ENCODE peak calls at places on chromosomes 1 and 21, in ten cellular contexts. H, X, N, Y, B, J, K, A, Z and P are unnamed samples.

GRCh38 chr1:32052887-32053286 is 19.9 kb upstream of the TMEM39B start:
- DNase-seq in H (no peak), X (no peak), N (no peak), Y (no peak), B (no peak), J (no peak), K (no peak), A (no peak), Z (no peak), P (no peak)

GRCh38 chr1:154598871-154599635 is 8.9 kb downstream of the ADAR start:
- DNase-seq in H (no peak), X (no peak), N (no peak), Y (no peak), B (no peak), J (no peak), K (no peak), A (no peak), Z (no peak), P (no peak)

GRCh38 chr1:30618335-30618747 is 105.0 kb downstream of the MATN1 start:
- DNase-seq in H (no peak), X (no peak), N (no peak), Y (no peak), B (no peak), J (no peak), K (no peak), A (no peak), Z (no peak), P (no peak)

GRCh38 chr21:15722591-15723324 is 7.0 kb upstream of the USP25 start:
- DNase-seq in H (no peak), X (no peak), N (no peak), Y (no peak), B (no peak), J (no peak), K (no peak), A (no peak), Z (peak), P (no peak)

GRCh38 chr1:72438270-72438669 is 155.9 kb upstream of the NEGR1 start:
- DNase-seq in H (no peak), X (no peak), N (no peak), Y (no peak), B (no peak), J (no peak), K (no peak), A (no peak), Z (no peak), P (no peak)

GRCh38 chr1:217379338-217379737 is 251.6 kb downstream of the GPATCH2 start:
- DNase-seq in H (no peak), X (no peak), N (no peak), Y (no peak), B (no peak), J (no peak), K (no peak), A (no peak), Z (no peak), P (no peak)

GRCh38 chr1:239587066-239587465 is 200.7 kb downstream of the CHRM3 start:
- DNase-seq in H (no peak), X (no peak), N (no peak), Y (no peak), B (no peak), J (no peak), K (no peak), A (no peak), Z (no peak), P (no peak)

GRCh38 chr21:17513214-17514123 is 626 bp downstream of the CXADR start:
- DNase-seq in H (no peak), X (no peak), N (no peak), Y (no peak), B (no peak), J (peak), K (no peak), A (peak), Z (peak), P (peak)

GRCh38 chr1:96973605-96974004 is 252.0 kb downstream of the PTBP2 start:
- DNase-seq in H (no peak), X (no peak), N (no peak), Y (no peak), B (no peak), J (no peak), K (no peak), A (no peak), Z (no peak), P (no peak)

GRCh38 chr1:50787266-50787665 is 172.8 kb downstream of the FAF1 start:
- DNase-seq in H (no peak), X (no peak), N (no peak), Y (no peak), B (no peak), J (no peak), K (no peak), A (no peak), Z (no peak), P (no peak)

GRCh38 chr1:173866462-173866861 is 1.3 kb downstream of the GAS5 start:
- DNase-seq in H (no peak), X (no peak), N (no peak), Y (no peak), B (no peak), J (no peak), K (no peak), A (no peak), Z (no peak), P (no peak)

GRCh38 chr21:43269461-43269860 is 100.7 kb downstream of the CRYAA start:
- DNase-seq in H (no peak), X (no peak), N (no peak), Y (no peak), B (peak), J (no peak), K (no peak), A (no peak), Z (no peak), P (no peak)
- TF ChIP-seq EP300 in H (no peak), X (no peak), N (no peak), Y (no peak), B (no peak), J (no peak), K (no peak), A (no peak), Z (no peak), P (no peak)

GRCh38 chr21:43757601-43758000 is 18.5 kb downstream of the CSTB start:
- DNase-seq in H (no peak), X (no peak), N (no peak), Y (no peak), B (no peak), J (no peak), K (no peak), A (no peak), Z (no peak), P (no peak)

GRCh38 chr21:43752758-43753438 is 23.2 kb downstream of the CSTB start:
- DNase-seq in H (no peak), X (no peak), N (no peak), Y (no peak), B (no peak), J (no peak), K (no peak), A (no peak), Z (no peak), P (no peak)

GRCh38 chr21:43755820-43756594 is 20.1 kb downstream of the CSTB start:
- DNase-seq in H (no peak), X (no peak), N (no peak), Y (no peak), B (no peak), J (no peak), K (no peak), A (no peak), Z (no peak), P (no peak)

GRCh38 chr21:43753439-43753799 is 22.7 kb downstream of the CSTB start:
- DNase-seq in H (no peak), X (no peak), N (no peak), Y (no peak), B (no peak), J (no peak), K (no peak), A (no peak), Z (no peak), P (no peak)

DNA sequence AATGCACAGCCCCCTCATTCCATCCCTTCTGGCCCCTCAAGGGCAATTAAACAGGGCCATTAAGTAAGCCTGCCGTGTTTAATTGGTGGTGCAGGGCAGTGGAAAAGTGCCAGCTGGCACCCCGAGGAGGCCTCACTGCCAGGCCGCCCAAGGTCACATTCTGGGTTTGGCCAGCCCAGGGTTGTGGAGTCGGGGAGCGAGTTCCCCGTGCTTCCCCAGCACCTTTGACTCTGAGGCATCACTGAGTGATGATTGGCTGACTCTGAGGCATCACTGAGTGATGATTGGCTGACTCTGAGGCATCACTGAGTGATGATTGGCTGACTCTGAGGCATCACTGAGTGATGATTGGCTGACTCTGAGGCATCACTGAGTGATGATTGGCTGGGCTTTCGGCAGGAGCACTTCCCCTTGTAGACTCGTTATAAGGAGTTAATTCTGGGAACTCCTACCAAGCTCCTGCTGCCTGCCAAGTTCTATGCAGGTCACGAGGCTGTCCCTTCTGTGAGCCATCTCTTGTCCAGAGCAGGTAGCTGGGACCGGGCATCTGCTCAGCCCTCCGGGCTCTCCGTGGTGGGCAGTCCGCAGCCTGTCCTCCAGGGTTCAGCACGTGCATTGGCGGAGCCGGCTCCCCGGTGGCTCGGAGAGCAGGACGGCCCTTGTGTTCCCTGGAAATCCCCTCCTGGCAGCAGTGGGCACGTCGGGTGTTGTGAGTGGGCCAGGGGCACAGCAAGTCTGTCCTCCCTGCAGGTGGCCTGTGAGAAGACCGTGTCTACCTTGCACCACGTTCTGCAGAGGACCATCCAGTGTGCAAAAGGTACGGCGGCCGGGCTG is 20.9 kb downstream of the CSTB start:
- DNase-seq in H (no peak), X (no peak), N (no peak), Y (no peak), B (peak), J (no peak), K (no peak), A (peak), Z (peak), P (no peak)
- TF ChIP-seq EP300 in H (no peak), X (no peak), N (no peak), Y (no peak), B (no peak), J (no peak), K (no peak), A (no peak), Z (no peak), P (no peak)

DNA sequence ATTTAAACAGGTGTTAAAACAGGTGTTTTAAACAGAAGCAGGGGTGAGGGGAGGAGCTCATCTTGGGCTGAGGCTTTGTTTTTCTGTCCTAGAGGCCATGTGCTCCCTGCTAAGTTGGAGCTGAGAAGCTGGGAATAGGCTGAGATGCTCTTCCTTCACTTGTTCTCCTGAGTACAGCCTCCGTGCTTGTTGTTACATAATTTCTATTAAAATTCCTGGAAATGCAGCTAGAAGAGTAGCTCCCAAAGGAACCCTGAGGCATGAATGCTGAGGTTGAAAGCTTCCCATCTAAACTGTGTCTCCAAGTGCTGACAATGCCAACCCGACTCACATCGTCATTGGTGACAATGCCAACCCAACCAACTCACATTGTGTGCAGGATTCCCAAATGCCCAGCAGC is 12.6 kb upstream of the ITPKB start:
- DNase-seq in H (no peak), X (no peak), N (no peak), Y (no peak), B (no peak), J (no peak), K (no peak), A (no peak), Z (no peak), P (no peak)
- TF ChIP-seq EP300 in H (no peak), X (no peak), N (no peak), Y (no peak), B (no peak), J (no peak), K (no peak), A (no peak), Z (no peak), P (no peak)

GRCh38 chr1:3610165-3610822 is 1.0 kb downstream of the MEGF6 start:
- DNase-seq in H (no peak), X (no peak), N (no peak), Y (no peak), B (no peak), J (no peak), K (no peak), A (peak), Z (no peak), P (no peak)
- TF ChIP-seq EP300 in H (no peak), X (no peak), N (no peak), Y (no peak), B (no peak), J (no peak), K (no peak), A (no peak), Z (no peak), P (no peak)

DNA sequence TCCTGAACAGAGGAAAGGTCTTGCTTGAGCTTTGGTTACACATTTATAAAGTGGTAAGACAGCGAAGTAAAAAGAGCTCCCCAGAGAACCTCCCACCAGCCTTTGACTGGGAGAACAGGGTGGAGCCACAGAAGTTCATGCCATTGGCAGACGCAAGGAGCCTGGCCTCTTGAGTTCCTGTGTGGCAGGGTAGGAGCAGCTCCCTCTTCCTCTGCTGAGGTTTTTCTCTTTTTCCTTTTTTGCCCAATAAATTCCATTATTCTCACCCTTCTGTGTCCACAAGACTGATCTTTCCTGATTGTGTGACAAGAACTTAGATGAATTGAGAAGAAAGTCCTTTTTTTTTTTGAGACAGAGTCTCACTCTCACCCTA is 4.3 kb downstream of the THEM4 start:
- DNase-seq in H (no peak), X (no peak), N (no peak), Y (no peak), B (peak), J (peak), K (no peak), A (no peak), Z (no peak), P (no peak)
- TF ChIP-seq EP300 in H (no peak), X (no peak), N (no peak), Y (no peak), B (no peak), J (no peak), K (no peak), A (no peak), Z (no peak), P (no peak)

GRCh38 chr1:247060771-247061170 is 17.8 kb downstream of the ZNF670 start:
- DNase-seq in H (no peak), X (no peak), N (no peak), Y (no peak), B (no peak), J (no peak), K (no peak), A (no peak), Z (no peak), P (no peak)
- TF ChIP-seq EP300 in H (no peak), X (no peak), N (no peak), Y (no peak), B (no peak), J (no peak), K (no peak), A (no peak), Z (no peak), P (no peak)

GRCh38 chr1:195462646-195463045 is 1145.6 kb downstream of the KCNT2 start:
- DNase-seq in H (no peak), X (no peak), N (no peak), Y (no peak), B (no peak), J (no peak), K (no peak), A (no peak), Z (no peak), P (no peak)
- TF ChIP-seq EP300 in H (no peak), X (no peak), N (no peak), Y (no peak), B (no peak), J (no peak), K (no peak), A (no peak), Z (no peak), P (no peak)

GRCh38 chr1:8450312-8450711 is 132.4 kb downstream of the SLC45A1 start:
- DNase-seq in H (no peak), X (no peak), N (no peak), Y (no peak), B (no peak), J (no peak), K (no peak), A (no peak), Z (no peak), P (no peak)

GRCh38 chr1:8443558-8444194 is 125.8 kb downstream of the SLC45A1 start:
- DNase-seq in H (no peak), X (no peak), N (no peak), Y (no peak), B (no peak), J (no peak), K (no peak), A (no peak), Z (no peak), P (no peak)

GRCh38 chr1:8447616-8448150 is 129.8 kb downstream of the SLC45A1 start:
- DNase-seq in H (no peak), X (no peak), N (no peak), Y (no peak), B (no peak), J (no peak), K (no peak), A (no peak), Z (no peak), P (no peak)

GRCh38 chr1:8448906-8449661 is 131.2 kb downstream of the SLC45A1 start:
- DNase-seq in H (no peak), X (peak), N (no peak), Y (no peak), B (no peak), J (no peak), K (no peak), A (no peak), Z (no peak), P (no peak)
- TF ChIP-seq EP300 in H (no peak), X (no peak), N (no peak), Y (no peak), B (no peak), J (no peak), K (no peak), A (no peak), Z (no peak), P (no peak)